ENCODE peak calls at places on chromosomes 6 and 20, in six cellular contexts. M is HCT116, Q is K562, V is Panc1, O is HepG2, R is upper lobe of left lung. F is an unnamed sample.

GRCh38 chr6:6283747-6284146 is 36.7 kb downstream of the F13A1 start:
- ATAC-seq in M (no peak), Q (no peak), V (no peak), O (no peak), R (no peak), F (no peak)

GRCh38 chr6:14502551-14502950 is 385.0 kb downstream of the CD83 start:
- ATAC-seq in M (peak), Q (peak), V (no peak), O (no peak), R (no peak), F (no peak)

GRCh38 chr6:142827356-142827755 is 117.6 kb downstream of the HIVEP2 start:
- ATAC-seq in M (no peak), Q (no peak), V (no peak), O (no peak), R (peak), F (peak)

GRCh38 chr6:150057501-150057951 is 11.4 kb downstream of the ULBP3 start:
- ATAC-seq in M (no peak), Q (no peak), V (no peak), O (no peak), R (no peak), F (no peak)

GRCh38 chr6:48027704-48028435 is 83.1 kb downstream of the PTCHD4 start:
- ATAC-seq in M (no peak), Q (no peak), V (no peak), O (no peak), R (no peak), F (no peak)

GRCh38 chr20:20820104-20820503 is 107.7 kb upstream of the RALGAPA2 start:
- ATAC-seq in M (peak), Q (peak), V (no peak), O (peak), R (no peak), F (no peak)

GRCh38 chr6:79313254-79313653 is 78.8 kb upstream of the HMGN3 start:
- ATAC-seq in M (no peak), Q (peak), V (no peak), O (no peak), R (no peak), F (no peak)

GRCh38 chr6:16674666-16675392 is 86.4 kb downstream of the ATXN1 start:
- ATAC-seq in M (no peak), Q (no peak), V (no peak), O (peak), R (no peak), F (peak)

GRCh38 chr6:4102687-4103244 is 23.8 kb upstream of the FAM217A start:
- ATAC-seq in M (no peak), Q (peak), V (no peak), O (peak), R (no peak), F (no peak)

GRCh38 chr20:15613530-15613929 is 959.7 kb downstream of the KIF16B start:
- ATAC-seq in M (no peak), Q (no peak), V (no peak), O (no peak), R (no peak), F (no peak)

GRCh38 chr6:129875610-129876515 is 14.7 kb upstream of the TMEM244 start:
- ATAC-seq in M (no peak), Q (no peak), V (no peak), O (no peak), R (no peak), F (no peak)

GRCh38 chr6:7101290-7101689 is 6.5 kb upstream of the RREB1 start:
- ATAC-seq in M (no peak), Q (peak), V (no peak), O (peak), R (peak), F (no peak)

GRCh38 chr20:54346269-54346668 is 129.1 kb upstream of the DOK5 start:
- ATAC-seq in M (no peak), Q (no peak), V (no peak), O (no peak), R (no peak), F (no peak)

GRCh38 chr20:62635852-62636251 is 6.5 kb upstream of the SLCO4A1 start:
- ATAC-seq in M (no peak), Q (peak), V (no peak), O (no peak), R (no peak), F (no peak)

GRCh38 chr6:16985484-16986284 is 116.2 kb upstream of the STMND1 start:
- ATAC-seq in M (no peak), Q (no peak), V (no peak), O (peak), R (peak), F (peak)

GRCh38 chr20:44894959-44895358 is 9.5 kb downstream of the YWHAB start:
- ATAC-seq in M (no peak), Q (no peak), V (no peak), O (peak), R (no peak), F (no peak)

GRCh38 chr6:16681260-16681873 is 79.9 kb downstream of the ATXN1 start:
- ATAC-seq in M (peak), Q (peak), V (peak), O (peak), R (no peak), F (peak)

GRCh38 chr20:5448449-5449118 is 131.8 kb upstream of the PROKR2 start:
- ATAC-seq in M (peak), Q (peak), V (peak), O (peak), R (no peak), F (no peak)

GRCh38 chr20:56628873-56629463 is at the start of gene TFAP2C:
- ATAC-seq in M (peak), Q (peak), V (peak), O (no peak), R (peak), F (peak)

GRCh38 chr6:46989384-46989783 is 52.7 kb downstream of the ADGRF1 start:
- ATAC-seq in M (no peak), Q (no peak), V (no peak), O (no peak), R (no peak), F (peak)

GRCh38 chr20:34435589-34435988 is 72.5 kb downstream of the ITCH start:
- ATAC-seq in M (no peak), Q (no peak), V (no peak), O (no peak), R (no peak), F (no peak)

GRCh38 chr6:70210462-70210861 is 92.4 kb downstream of the COL9A1 start:
- ATAC-seq in M (peak), Q (peak), V (peak), O (peak), R (no peak), F (no peak)

GRCh38 chr6:42821341-42821668 is 39.5 kb downstream of the BICRAL start:
- ATAC-seq in M (no peak), Q (no peak), V (no peak), O (no peak), R (no peak), F (peak)

GRCh38 chr6:131949909-131950766 is 1.0 kb downstream of the CCN2 start:
- ATAC-seq in M (peak), Q (peak), V (peak), O (peak), R (peak), F (peak)

GRCh38 chr6:130577178-130577919 is 211.5 kb downstream of the TMEM200A start:
- ATAC-seq in M (no peak), Q (no peak), V (no peak), O (no peak), R (no peak), F (no peak)

GRCh38 chr6:46246727-46247126 is 75.9 kb upstream of the ENPP5 start:
- ATAC-seq in M (no peak), Q (no peak), V (no peak), O (no peak), R (no peak), F (no peak)

GRCh38 chr20:50027611-50028105 is 44.9 kb downstream of the SNAI1 start:
- ATAC-seq in M (peak), Q (no peak), V (peak), O (no peak), R (peak), F (peak)

GRCh38 chr6:37779902-37780628 is 39.5 kb upstream of the ZFAND3 start:
- ATAC-seq in M (no peak), Q (no peak), V (no peak), O (peak), R (no peak), F (no peak)

GRCh38 chr20:43389839-43390626 is 67.7 kb upstream of the SRSF6 start:
- ATAC-seq in M (peak), Q (peak), V (peak), O (peak), R (peak), F (no peak)

GRCh38 chr6:166005846-166006592 is 161.6 kb downstream of the TBXT start:
- ATAC-seq in M (no peak), Q (no peak), V (peak), O (no peak), R (no peak), F (peak)

GRCh38 chr6:110449545-110449903 is 26.9 kb downstream of the SLC22A16 start:
- ATAC-seq in M (no peak), Q (no peak), V (no peak), O (no peak), R (no peak), F (no peak)

GRCh38 chr20:14453259-14453658 is 115.8 kb upstream of the FLRT3 start:
- ATAC-seq in M (no peak), Q (no peak), V (no peak), O (no peak), R (no peak), F (no peak)

GRCh38 chr6:152771061-152771687 is 20.6 kb downstream of the VIP start:
- ATAC-seq in M (no peak), Q (no peak), V (no peak), O (no peak), R (no peak), F (no peak)

GRCh38 chr6:53986721-53987526 is 124.3 kb upstream of the MLIP start:
- ATAC-seq in M (no peak), Q (no peak), V (no peak), O (peak), R (no peak), F (no peak)

GRCh38 chr6:51844391-51844735 is 243.1 kb downstream of the PKHD1 start:
- ATAC-seq in M (no peak), Q (no peak), V (no peak), O (no peak), R (no peak), F (no peak)

GRCh38 chr6:1578293-1578745 is 31.4 kb upstream of the FOXC1 start:
- ATAC-seq in M (no peak), Q (no peak), V (no peak), O (no peak), R (no peak), F (no peak)

GRCh38 chr6:93392797-93393196 is 26.6 kb downstream of the EPHA7 start:
- ATAC-seq in M (no peak), Q (no peak), V (no peak), O (no peak), R (no peak), F (no peak)

GRCh38 chr6:112298816-112299281 is 44.5 kb upstream of the LAMA4 start:
- ATAC-seq in M (peak), Q (no peak), V (peak), O (no peak), R (peak), F (peak)

GRCh38 chr6:139872635-139873034 is 498.2 kb upstream of the CITED2 start:
- ATAC-seq in M (no peak), Q (no peak), V (no peak), O (no peak), R (no peak), F (no peak)

DNA sequence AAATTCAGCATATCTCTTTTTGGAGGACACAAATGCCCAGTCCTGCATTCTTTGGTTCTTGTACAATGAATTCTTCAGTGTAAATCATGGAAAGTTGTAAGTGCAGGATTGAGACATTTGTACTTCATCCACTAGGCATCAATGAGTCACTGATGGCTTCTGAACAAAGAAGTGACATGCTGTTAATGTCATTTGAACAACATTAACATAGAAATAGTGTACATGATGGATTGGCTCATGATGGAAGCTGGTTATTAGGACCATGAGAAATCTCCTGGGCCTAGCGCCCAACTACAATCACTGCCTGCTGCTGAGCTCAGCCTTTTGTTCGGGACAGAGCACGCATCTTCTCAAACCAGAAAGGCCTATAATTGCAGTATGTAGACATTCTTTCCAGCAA is 316.8 kb upstream of the TSHZ2 start:
- ATAC-seq in M (no peak), Q (no peak), V (no peak), O (no peak), R (no peak), F (no peak)
- TF ChIP-seq POLR2AphosphoS5 in M (no peak), Q (no peak), V (no peak), O (no peak), R (no peak), F (no peak)

GRCh38 chr20:39874049-39874893 is 814.8 kb downstream of the MAFB start:
- ATAC-seq in M (peak), Q (peak), V (peak), O (peak), R (peak), F (peak)

GRCh38 chr20:39876974-39877615 is 811.9 kb downstream of the MAFB start:
- ATAC-seq in M (no peak), Q (no peak), V (no peak), O (peak), R (no peak), F (no peak)

GRCh38 chr20:39873286-39873685 is 815.8 kb downstream of the MAFB start:
- ATAC-seq in M (no peak), Q (no peak), V (no peak), O (no peak), R (no peak), F (no peak)

GRCh38 chr20:39877792-39878191 is 811.2 kb downstream of the MAFB start:
- ATAC-seq in M (no peak), Q (no peak), V (no peak), O (no peak), R (no peak), F (no peak)

GRCh38 chr20:39875493-39876110 is 813.4 kb downstream of the MAFB start:
- ATAC-seq in M (no peak), Q (no peak), V (no peak), O (no peak), R (no peak), F (no peak)
- H3K27ac ChIP-seq in M (no peak), Q (no peak), V (no peak), O (no peak), R (no peak), F (no peak)

GRCh38 chr20:38692436-38693411 is 31.6 kb upstream of the SLC32A1 start:
- ATAC-seq in M (peak), Q (peak), V (peak), O (peak), R (no peak), F (no peak)
- TF ChIP-seq POLR2AphosphoS5 in M (no peak), Q (peak), V (no peak), O (no peak), R (no peak), F (no peak)

GRCh38 chr6:105384004-105384403 is 18.9 kb downstream of the PREP start:
- ATAC-seq in M (peak), Q (peak), V (peak), O (no peak), R (no peak), F (no peak)

GRCh38 chr6:105382918-105383317 is 20.0 kb downstream of the PREP start:
- ATAC-seq in M (no peak), Q (no peak), V (no peak), O (no peak), R (no peak), F (no peak)

GRCh38 chr6:105382477-105382876 is 20.4 kb downstream of the PREP start:
- ATAC-seq in M (no peak), Q (no peak), V (no peak), O (no peak), R (no peak), F (no peak)

GRCh38 chr6:105380634-105381033 is 22.2 kb downstream of the PREP start:
- ATAC-seq in M (no peak), Q (no peak), V (no peak), O (no peak), R (no peak), F (no peak)
- H3K27ac ChIP-seq in M (no peak), Q (no peak), V (no peak), O (no peak), R (no peak), F (no peak)